ENCODE peak calls at places on chromosomes 2 and 18, in eight cellular contexts. G, E, M, C, T, W, X and H are unnamed samples.

GRCh38 chr2:233972941-233973575 is 55.9 kb downstream of the TRPM8 start:
- DNase-seq in E (no peak), X (no peak), W (no peak), G (no peak), C (no peak), M (no peak), T (no peak), H (no peak)

GRCh38 chr2:155393406-155393805 is 694.9 kb downstream of the KCNJ3 start:
- DNase-seq in E (no peak), M (no peak), G (no peak), T (no peak), X (no peak), C (no peak), W (no peak), H (no peak)

GRCh38 chr2:9138507-9139085 is 68.0 kb upstream of the ASAP2 start:
- DNase-seq in T (no peak), W (peak), M (peak), C (peak), E (no peak), X (no peak), G (no peak), H (no peak)

GRCh38 chr2:126836761-126837679 is 61.7 kb upstream of the TEX51 start:
- DNase-seq in T (no peak), X (no peak), M (no peak), C (no peak), E (no peak), G (no peak), W (no peak), H (no peak)

GRCh38 chr2:7014201-7014640 is 97.0 kb downstream of the RNF144A start:
- DNase-seq in M (no peak), X (no peak), W (peak), C (peak), G (peak), E (peak), T (no peak), H (no peak)

GRCh38 chr18:77482190-77482928 is 232.7 kb downstream of the GALR1 start:
- DNase-seq in T (no peak), C (no peak), M (no peak), E (no peak), G (no peak), X (no peak), W (no peak), H (no peak)

GRCh38 chr2:39570614-39571013 is 95.1 kb upstream of the TMEM178A start:
- DNase-seq in T (no peak), E (no peak), C (no peak), M (no peak), X (no peak), G (no peak), W (no peak), H (no peak)

GRCh38 chr2:10978112-10978670 is 66.5 kb downstream of the KCNF1 start:
- DNase-seq in W (no peak), X (no peak), C (no peak), T (peak), M (no peak), G (no peak), E (no peak), H (no peak)

GRCh38 chr2:33033524-33034150 is 86.9 kb downstream of the LTBP1 start:
- DNase-seq in M (peak), T (no peak), C (peak), W (peak), G (peak), X (no peak), E (peak), H (no peak)

GRCh38 chr2:241540391-241540765 is 18.2 kb upstream of the BOK start:
- DNase-seq in X (no peak), G (no peak), C (no peak), W (peak), E (no peak), M (peak), T (no peak), H (no peak)

GRCh38 chr2:70895998-70896764 is 39.5 kb upstream of the ATP6V1B1 start:
- DNase-seq in X (no peak), W (no peak), T (no peak), M (no peak), E (no peak), G (no peak), C (no peak), H (no peak)

GRCh38 chr2:137826373-137827372 is 137.6 kb upstream of the HNMT start:
- DNase-seq in E (peak), W (no peak), X (no peak), G (no peak), C (no peak), M (no peak), T (no peak), H (no peak)

GRCh38 chr2:158949300-158949699 is 19.1 kb upstream of the TANC1 start:
- DNase-seq in W (no peak), E (no peak), C (no peak), T (no peak), M (no peak), X (no peak), G (no peak), H (no peak)

GRCh38 chr2:27901219-27901618 is 10.7 kb downstream of the BABAM2 start:
- DNase-seq in G (no peak), T (no peak), W (peak), X (no peak), E (no peak), M (no peak), C (no peak), H (no peak)

GRCh38 chr2:52852006-52852405 is 915.6 kb upstream of the CHAC2 start:
- DNase-seq in C (no peak), T (no peak), E (no peak), G (no peak), X (no peak), W (no peak), M (no peak), H (no peak)

GRCh38 chr2:29502452-29502851 is 387.2 kb downstream of the CLIP4 start:
- DNase-seq in W (peak), M (no peak), G (no peak), T (no peak), C (no peak), X (no peak), E (no peak), H (no peak)

GRCh38 chr2:8028981-8029380 is 652.9 kb upstream of the ID2 start:
- DNase-seq in E (no peak), T (no peak), X (no peak), G (no peak), W (no peak), M (no peak), C (no peak), H (no peak)

GRCh38 chr2:187499941-187500532 is 52.0 kb upstream of the CALCRL start:
- DNase-seq in G (peak), M (peak), T (no peak), C (peak), E (peak), W (peak), X (peak), H (peak)

GRCh38 chr2:202172439-202173191 is 65.8 kb downstream of the SUMO1 start:
- DNase-seq in M (no peak), W (peak), C (no peak), X (no peak), T (no peak), G (no peak), E (no peak), H (no peak)

GRCh38 chr2:26401739-26402541 is at the start of gene DRC1:
- DNase-seq in M (peak), W (peak), X (peak), E (no peak), G (no peak), C (no peak), T (no peak), H (no peak)

GRCh38 chr2:172096661-172097547 is 5.8 kb downstream of the DLX2 start:
- DNase-seq in X (no peak), W (peak), E (no peak), G (no peak), T (no peak), C (no peak), M (peak), H (peak)

GRCh38 chr18:9536354-9537152 is 61.2 kb downstream of the RALBP1 start:
- DNase-seq in E (peak), C (no peak), W (no peak), T (no peak), X (no peak), M (no peak), G (no peak), H (no peak)

GRCh38 chr2:76821731-76822130 is 700.4 kb downstream of the LRRTM4 start:
- DNase-seq in G (no peak), X (no peak), T (no peak), M (no peak), W (no peak), C (no peak), E (no peak), H (no peak)